ENCODE peak calls at places on chromosomes 12 and 14, in eight cellular contexts. J is psoas muscle, Y is fibroblast of lung, M is astrocyte, C is stomach, R is SJCRH30, P is prostate gland, Q is WERI-Rb-1. H is an unnamed sample.

GRCh38 chr14:51650721-51651387 is 856 bp upstream of the FRMD6 start:
- DNase-seq in J (peak), Y (no peak), M (no peak), C (no peak), R (peak), P (peak), Q (no peak), H (no peak)

GRCh38 chr12:63922446-63922845 is 77.9 kb downstream of the SRGAP1 start:
- DNase-seq in J (no peak), Y (peak), M (peak), C (no peak), R (no peak), P (no peak), Q (no peak), H (peak)

GRCh38 chr14:71554323-71554722 is 377.9 kb upstream of the RGS6 start:
- DNase-seq in J (no peak), Y (no peak), M (no peak), C (no peak), R (no peak), P (no peak), Q (no peak), H (no peak)

GRCh38 chr14:53567236-53567785 is 389.3 kb downstream of the BMP4 start:
- DNase-seq in J (no peak), Y (no peak), M (no peak), C (no peak), R (no peak), P (no peak), Q (no peak), H (no peak)

GRCh38 chr14:72715910-72716268 is 178.0 kb downstream of the DPF3 start:
- DNase-seq in J (peak), Y (no peak), M (no peak), C (no peak), R (no peak), P (no peak), Q (no peak), H (no peak)

GRCh38 chr12:2627343-2628191 is 167.2 kb upstream of the FKBP4 start:
- DNase-seq in J (peak), Y (no peak), M (no peak), C (peak), R (no peak), P (no peak), Q (no peak), H (no peak)

GRCh38 chr12:64450711-64451486 is 1.0 kb upstream of the TBK1 start:
- DNase-seq in J (no peak), Y (peak), M (peak), C (no peak), R (peak), P (no peak), Q (peak), H (peak)

GRCh38 chr12:94954029-94954685 is 49.3 kb downstream of the NDUFA12 start:
- DNase-seq in J (no peak), Y (peak), M (peak), C (no peak), R (peak), P (peak), Q (no peak), H (peak)

GRCh38 chr12:70637286-70637685 is at the start of gene PTPRB:
- DNase-seq in J (no peak), Y (no peak), M (no peak), C (no peak), R (no peak), P (no peak), Q (no peak), H (no peak)

GRCh38 chr14:104435147-104436046 is 144.2 kb upstream of the C14orf180 start:
- DNase-seq in J (peak), Y (no peak), M (no peak), C (no peak), R (no peak), P (no peak), Q (no peak), H (no peak)

GRCh38 chr12:77925536-77926108 is 94.9 kb downstream of the NAV3 start:
- DNase-seq in J (peak), Y (peak), M (peak), C (peak), R (peak), P (peak), Q (peak), H (peak)

GRCh38 chr14:93648440-93649168 is 139.7 kb downstream of the PRIMA1 start:
- DNase-seq in J (no peak), Y (no peak), M (no peak), C (no peak), R (peak), P (no peak), Q (peak), H (peak)

GRCh38 chr12:69151254-69151751 is 88.1 kb upstream of the CPSF6 start:
- DNase-seq in J (no peak), Y (no peak), M (no peak), C (no peak), R (no peak), P (no peak), Q (no peak), H (no peak)

GRCh38 chr14:55686713-55687112 is 106.7 kb downstream of the KTN1 start:
- DNase-seq in J (no peak), Y (no peak), M (no peak), C (no peak), R (no peak), P (no peak), Q (no peak), H (no peak)

GRCh38 chr14:61337893-61338292 is 16.5 kb downstream of the PRKCH start:
- DNase-seq in J (no peak), Y (no peak), M (no peak), C (peak), R (no peak), P (no peak), Q (no peak), H (no peak)

GRCh38 chr12:49910331-49911212 is 6.9 kb upstream of the FAIM2 start:
- DNase-seq in J (peak), Y (no peak), M (no peak), C (no peak), R (no peak), P (no peak), Q (no peak), H (no peak)
- H3K4me3 ChIP-seq in J (no peak), Y (no peak), M (no peak), C (no peak), R (no peak), P (no peak), Q (no peak), H (no peak)

GRCh38 chr14:65255583-65256443 is 153.5 kb upstream of the MAX start:
- DNase-seq in J (no peak), Y (no peak), M (no peak), C (peak), R (no peak), P (peak), Q (peak), H (no peak)
- H3K4me3 ChIP-seq in J (no peak), Y (no peak), M (no peak), C (no peak), R (no peak), P (no peak), Q (no peak), H (no peak)

DNA sequence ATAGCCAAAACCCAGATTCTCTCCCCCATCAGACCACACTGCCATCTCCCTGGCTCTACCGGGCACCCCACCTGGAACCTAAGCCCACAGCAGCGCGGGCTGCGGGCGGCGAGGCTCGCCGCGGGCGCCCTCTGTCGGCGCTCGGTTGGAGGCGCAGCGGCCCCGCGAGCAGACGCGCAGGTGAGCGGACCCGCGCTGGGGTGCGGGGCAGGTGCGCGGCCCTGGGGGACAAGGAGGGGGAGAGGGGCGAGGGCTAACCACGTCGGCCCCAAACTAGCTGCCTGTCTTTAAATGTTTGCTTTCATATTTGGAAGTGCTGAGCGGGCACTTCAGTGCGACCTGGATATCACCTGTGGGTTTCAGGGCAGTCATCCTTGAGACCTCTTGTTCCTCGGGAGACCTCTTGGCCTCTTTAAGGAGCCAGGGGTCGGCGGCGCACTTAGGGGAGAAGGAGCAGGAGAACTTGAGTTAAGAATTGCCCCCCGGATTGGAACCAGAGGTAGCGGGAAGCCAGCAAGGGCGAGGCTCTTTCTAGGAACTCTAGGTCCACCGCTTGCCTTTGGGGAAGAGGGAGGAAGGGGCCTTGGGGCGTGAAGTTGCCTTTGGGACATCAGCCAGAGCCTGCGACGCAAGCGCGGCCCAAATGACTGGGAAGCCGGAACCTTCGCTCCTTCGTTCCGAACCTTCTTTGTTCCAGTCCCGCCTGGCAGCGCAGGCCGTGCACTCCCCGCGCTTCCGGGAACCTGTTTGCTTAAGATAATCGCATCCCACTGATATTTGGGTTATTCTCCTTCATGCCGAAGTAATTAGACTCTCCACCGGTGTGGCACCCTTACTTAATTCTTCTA is 78.7 kb downstream of the NEDD1 start:
- DNase-seq in J (peak), Y (no peak), M (no peak), C (peak), R (no peak), P (peak), Q (peak), H (no peak)
- H3K4me3 ChIP-seq in J (peak), Y (peak), M (peak), C (peak), R (no peak), P (peak), Q (no peak), H (peak)

DNA sequence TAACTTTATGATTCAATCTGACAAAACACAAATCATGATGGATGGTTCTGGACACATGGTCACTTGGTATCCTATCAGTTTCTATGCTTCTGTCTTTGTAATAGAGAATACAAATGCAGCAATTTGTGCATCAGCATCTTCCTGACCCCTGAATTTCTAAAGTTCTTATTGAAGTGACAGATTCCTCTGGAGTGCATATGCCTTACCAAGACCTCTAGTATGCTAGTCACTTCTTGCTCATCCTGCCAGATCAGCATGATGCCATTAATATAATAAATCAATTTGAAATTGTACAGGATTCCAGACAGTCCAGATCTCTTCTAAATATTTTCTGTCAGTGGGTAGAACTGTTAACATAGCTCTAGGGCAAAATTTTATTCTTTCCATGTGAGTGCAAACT is 40.6 kb upstream of the GLIPR1 start:
- DNase-seq in J (no peak), Y (no peak), M (no peak), C (no peak), R (no peak), P (no peak), Q (no peak), H (no peak)
- H3K4me3 ChIP-seq in J (no peak), Y (no peak), M (no peak), C (no peak), R (no peak), P (no peak), Q (no peak), H (no peak)

DNA sequence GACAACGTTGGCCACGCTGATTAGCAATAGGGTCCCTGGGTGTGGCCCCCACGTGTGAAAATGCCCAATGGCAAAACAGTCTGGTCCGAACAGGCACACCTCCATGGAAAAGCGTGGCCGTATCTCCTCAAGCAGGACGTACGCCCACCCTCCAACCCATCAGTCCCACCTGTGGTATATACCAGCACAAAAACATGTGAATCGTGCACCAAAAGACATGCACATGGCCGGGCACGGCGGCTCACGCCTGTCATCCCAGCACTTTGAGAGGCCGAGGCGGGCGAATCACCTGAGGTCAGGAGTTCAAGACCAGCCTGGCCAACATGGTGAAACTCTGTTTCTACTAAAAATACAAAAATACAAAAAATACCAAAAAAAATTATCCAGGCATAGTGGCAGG is 14.9 kb upstream of the SFSWAP start:
- DNase-seq in J (no peak), Y (no peak), M (no peak), C (no peak), R (no peak), P (no peak), Q (no peak), H (no peak)
- H3K4me3 ChIP-seq in J (no peak), Y (no peak), M (no peak), C (no peak), R (no peak), P (no peak), Q (no peak), H (no peak)

GRCh38 chr12:62910549-62911169 is 24.3 kb downstream of the PPM1H start:
- DNase-seq in J (no peak), Y (no peak), M (no peak), C (peak), R (peak), P (no peak), Q (peak), H (no peak)
- H3K4me3 ChIP-seq in J (no peak), Y (no peak), M (no peak), C (no peak), R (no peak), P (no peak), Q (peak), H (no peak)

GRCh38 chr14:39122330-39123138 is 8.4 kb downstream of the GEMIN2 start:
- DNase-seq in J (no peak), Y (no peak), M (no peak), C (no peak), R (no peak), P (no peak), Q (no peak), H (no peak)
- H3K4me3 ChIP-seq in J (no peak), Y (no peak), M (no peak), C (no peak), R (no peak), P (no peak), Q (no peak), H (no peak)

GRCh38 chr14:63328787-63329737 is 10.3 kb upstream of the GPHB5 start:
- DNase-seq in J (no peak), Y (no peak), M (no peak), C (no peak), R (no peak), P (no peak), Q (no peak), H (no peak)
- H3K4me3 ChIP-seq in J (no peak), Y (no peak), M (no peak), C (no peak), R (no peak), P (no peak), Q (no peak), H (no peak)

DNA sequence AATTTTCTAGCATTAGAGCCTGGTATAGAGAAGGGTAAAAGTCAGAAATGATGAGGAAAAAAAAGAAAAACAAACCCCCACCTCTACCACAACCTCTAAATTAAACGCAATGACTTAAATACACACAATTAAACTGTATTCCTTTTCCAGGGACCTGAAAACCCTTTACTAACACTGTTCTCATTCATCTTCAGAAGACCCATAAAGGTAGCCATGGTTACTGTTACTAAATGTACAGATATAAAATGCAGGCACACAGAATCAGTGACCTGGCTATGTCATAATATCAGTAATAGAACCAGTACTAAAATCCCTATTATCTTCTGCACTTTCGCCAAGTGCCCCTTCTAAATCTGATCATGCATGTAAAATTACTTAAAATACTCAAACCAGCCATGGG is 1.4 kb downstream of the ACIN1 start:
- DNase-seq in J (no peak), Y (no peak), M (no peak), C (no peak), R (no peak), P (no peak), Q (no peak), H (no peak)
- H3K4me3 ChIP-seq in J (peak), Y (peak), M (peak), C (peak), R (no peak), P (peak), Q (no peak), H (peak)

DNA sequence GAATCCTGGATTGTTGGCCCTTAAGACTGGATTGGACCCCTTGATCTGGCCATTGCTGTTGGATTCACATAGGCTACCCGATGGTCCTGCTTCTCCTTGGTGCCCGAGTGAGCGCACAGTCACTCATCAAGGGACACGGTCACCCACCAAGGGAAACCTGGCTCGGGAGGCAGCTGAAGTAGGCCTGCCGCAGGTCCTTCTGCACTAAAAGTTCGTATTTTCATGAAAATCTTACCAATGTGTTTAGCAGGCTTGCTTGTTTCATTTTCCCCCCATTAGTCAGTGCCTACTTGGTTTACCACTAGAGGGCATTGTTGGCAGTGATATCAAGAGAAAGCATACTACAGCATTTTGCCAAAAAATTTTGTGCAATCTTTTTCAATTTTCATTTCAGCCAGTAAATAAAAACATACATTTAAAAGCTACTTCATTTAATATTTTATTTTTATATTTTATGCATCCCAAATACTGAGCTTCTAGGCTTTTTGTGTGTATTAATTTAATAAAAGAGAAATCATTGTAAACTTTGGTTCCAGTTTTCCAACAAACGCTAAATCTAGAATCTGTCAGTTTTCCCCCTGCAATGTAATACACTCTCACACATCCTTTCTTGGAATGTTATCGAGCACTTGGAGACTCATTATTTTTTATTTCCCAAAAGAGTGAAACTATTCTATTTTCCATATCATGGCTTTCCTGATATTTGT is 116.7 kb downstream of the LMNTD1 start:
- DNase-seq in J (peak), Y (peak), M (peak), C (no peak), R (peak), P (peak), Q (peak), H (peak)
- H3K4me3 ChIP-seq in J (peak), Y (peak), M (no peak), C (peak), R (peak), P (no peak), Q (peak), H (peak)

H was measured in brain microvascular endothelial cell.